ENCODE peak calls at places on chromosomes 3 and 15, in eight cellular contexts. B is stomach, A is endothelial cell of umbilical vein, K is uterus, D is A549, N is breast epithelium, I is transverse colon, M is IMR-90. Y is an unnamed sample. For H3K4me1, the result is how much of the 10 kb centered on the place peaks cover.

GRCh38 chr15:59396660-59397059 is 24.0 kb upstream of the MYO1E start:
- DNase-seq in B (no peak), A (no peak), K (no peak), D (no peak), N (no peak), I (no peak), M (no peak), Y (no peak)

GRCh38 chr15:75720297-75720696 is 7.6 kb upstream of the CSPG4 start:
- DNase-seq in B (no peak), A (no peak), K (no peak), D (no peak), N (no peak), I (no peak), M (no peak), Y (no peak)

GRCh38 chr3:136916200-136916599 is 41.6 kb upstream of the IL20RB start:
- DNase-seq in B (no peak), A (no peak), K (no peak), D (no peak), N (no peak), I (no peak), M (no peak), Y (no peak)

GRCh38 chr15:25422021-25422420 is 16.8 kb downstream of the UBE3A start:
- DNase-seq in B (no peak), A (peak), K (no peak), D (no peak), N (no peak), I (no peak), M (no peak), Y (no peak)

GRCh38 chr3:115790759-115791158 is 167.4 kb downstream of the GAP43 start:
- DNase-seq in B (no peak), A (peak), K (no peak), D (peak), N (no peak), I (no peak), M (peak), Y (no peak)

GRCh38 chr3:168061332-168061996 is 34.3 kb downstream of the GOLIM4 start:
- DNase-seq in B (no peak), A (no peak), K (no peak), D (no peak), N (no peak), I (no peak), M (no peak), Y (no peak)

GRCh38 chr3:183513046-183513706 is 42.3 kb downstream of the KLHL6 start:
- DNase-seq in B (no peak), A (no peak), K (no peak), D (no peak), N (no peak), I (peak), M (no peak), Y (no peak)

GRCh38 chr15:58934521-58934920 is 1.0 kb upstream of the SLTM start:
- DNase-seq in B (no peak), A (no peak), K (no peak), D (no peak), N (no peak), I (no peak), M (no peak), Y (no peak)

GRCh38 chr3:123353852-123354238 is 95.0 kb downstream of the ADCY5 start:
- DNase-seq in B (no peak), A (no peak), K (no peak), D (no peak), N (no peak), I (no peak), M (peak), Y (no peak)

GRCh38 chr3:5645311-5646029 is 458.0 kb downstream of the EDEM1 start:
- DNase-seq in B (no peak), A (no peak), K (no peak), D (no peak), N (no peak), I (no peak), M (no peak), Y (no peak)

GRCh38 chr3:126515066-126515706 is 2.4 kb downstream of the UROC1 start:
- DNase-seq in B (no peak), A (no peak), K (no peak), D (no peak), N (no peak), I (no peak), M (no peak), Y (no peak)

GRCh38 chr15:92693922-92694331 is 38.4 kb upstream of the FAM174B start:
- DNase-seq in B (no peak), A (peak), K (no peak), D (peak), N (no peak), I (no peak), M (peak), Y (no peak)

GRCh38 chr15:71050461-71050860 is 64.8 kb upstream of the THSD4 start:
- DNase-seq in B (no peak), A (no peak), K (no peak), D (no peak), N (no peak), I (no peak), M (no peak), Y (no peak)

GRCh38 chr3:32855350-32855953 is 37.7 kb downstream of the TRIM71 start:
- DNase-seq in B (no peak), A (no peak), K (no peak), D (no peak), N (no peak), I (no peak), M (no peak), Y (no peak)

GRCh38 chr15:43796566-43796965 is 3.5 kb downstream of the SERINC4 start:
- DNase-seq in B (no peak), A (no peak), K (no peak), D (no peak), N (no peak), I (no peak), M (no peak), Y (no peak)

GRCh38 chr15:43795997-43796396 is 3.9 kb downstream of the SERF2 start:
- DNase-seq in B (no peak), A (no peak), K (no peak), D (no peak), N (no peak), I (no peak), M (no peak), Y (no peak)

GRCh38 chr15:43794269-43795037 is 2.3 kb downstream of the SERF2 start:
- DNase-seq in B (no peak), A (peak), K (no peak), D (no peak), N (no peak), I (no peak), M (peak), Y (no peak)

GRCh38 chr15:43793647-43794046 is 1.5 kb downstream of the SERF2 start:
- DNase-seq in B (no peak), A (no peak), K (no peak), D (no peak), N (no peak), I (no peak), M (no peak), Y (no peak)

DNA sequence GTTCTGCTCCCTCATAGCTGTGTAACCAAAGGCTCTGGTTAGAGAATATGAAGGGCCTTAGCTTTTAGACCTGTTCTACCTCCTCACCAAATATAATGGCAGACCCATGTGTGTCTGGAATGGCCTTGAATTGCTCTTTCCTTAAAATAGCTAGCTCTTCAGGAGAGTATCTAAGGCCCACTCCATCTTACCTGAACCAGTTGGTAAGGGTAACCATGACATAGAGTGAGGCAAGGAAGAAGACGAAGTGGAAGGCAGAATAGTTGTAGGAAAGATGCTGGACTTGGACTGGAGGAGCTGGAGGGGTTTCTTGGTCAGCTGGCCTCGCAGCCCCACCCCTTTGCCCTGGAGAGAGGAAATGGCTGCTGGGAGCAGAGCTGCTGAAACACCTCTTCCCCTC is 3.1 kb downstream of the SERF2 start:
- DNase-seq in B (no peak), A (no peak), K (no peak), D (no peak), N (no peak), I (no peak), M (no peak), Y (no peak)
- H3K4me1 ChIP-seq in B (under half), A (under half), K (under half), D (under half), N (under half), I (half or more), M (under half), Y (under half)

GRCh38 chr3:148791955-148792354 is 35.7 kb upstream of the CPB1 start:
- DNase-seq in B (no peak), A (no peak), K (no peak), D (no peak), N (no peak), I (no peak), M (no peak), Y (no peak)

GRCh38 chr3:148791296-148791695 is 36.3 kb upstream of the CPB1 start:
- DNase-seq in B (no peak), A (no peak), K (no peak), D (no peak), N (no peak), I (no peak), M (no peak), Y (no peak)

GRCh38 chr3:148794357-148794756 is 33.3 kb upstream of the CPB1 start:
- DNase-seq in B (no peak), A (no peak), K (no peak), D (no peak), N (no peak), I (no peak), M (no peak), Y (no peak)

GRCh38 chr3:148790841-148791240 is 36.8 kb upstream of the CPB1 start:
- DNase-seq in B (no peak), A (no peak), K (peak), D (no peak), N (peak), I (peak), M (no peak), Y (no peak)

DNA sequence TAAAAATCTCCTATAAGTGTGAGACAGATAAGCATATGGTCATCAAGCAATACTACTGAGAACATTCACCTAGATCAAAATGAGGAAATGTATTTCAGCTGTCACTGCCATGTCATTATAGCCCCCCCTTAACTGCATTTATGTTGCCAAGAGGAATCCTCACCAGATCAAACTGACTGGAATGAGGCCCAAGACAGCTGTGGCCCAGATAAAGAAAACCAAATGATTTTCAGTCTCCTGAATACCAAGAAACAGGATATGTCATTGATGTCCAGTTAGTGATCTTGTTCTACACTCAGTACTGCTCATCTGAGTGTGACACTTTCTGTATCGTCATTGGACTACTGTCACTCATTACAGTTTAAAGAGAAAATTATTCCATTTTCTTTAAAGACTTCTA is 35.1 kb upstream of the CPB1 start:
- DNase-seq in B (no peak), A (no peak), K (no peak), D (no peak), N (no peak), I (no peak), M (no peak), Y (no peak)
- TF ChIP-seq POLR2A in B (no peak), A (no peak), K (no peak), D (no peak), N (no peak), I (no peak), M (no peak), Y (no peak)

DNA sequence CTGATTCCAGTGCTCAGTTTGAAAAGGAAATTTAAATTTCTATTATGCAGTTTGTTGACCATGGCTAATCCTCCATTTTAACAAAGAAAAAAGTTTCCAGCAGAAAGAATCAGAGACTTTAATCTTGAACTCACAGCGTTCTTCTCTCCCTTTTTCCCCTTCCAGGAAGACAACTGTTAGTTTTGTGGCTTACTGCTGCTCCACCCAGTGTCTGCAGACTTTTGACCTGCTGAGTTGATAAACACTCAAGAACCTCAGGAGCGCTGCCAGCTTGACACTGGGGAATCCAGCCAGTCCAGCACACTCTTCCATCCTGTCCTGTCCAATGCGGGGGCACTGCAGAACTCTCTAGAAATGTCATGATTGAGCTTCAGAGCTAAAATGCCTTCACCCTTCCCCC is 134.6 kb downstream of the LRRC28 start:
- DNase-seq in B (peak), A (peak), K (peak), D (no peak), N (no peak), I (peak), M (peak), Y (no peak)
- TF ChIP-seq CTCF in B (no peak), A (no peak), K (no peak), D (no peak), N (no peak), I (no peak), M (no peak), Y (no peak)

GRCh38 chr3:71107926-71108325 is 475.6 kb downstream of the FOXP1 start:
- DNase-seq in B (no peak), A (peak), K (no peak), D (no peak), N (no peak), I (no peak), M (peak), Y (no peak)
- H3K4me1 ChIP-seq in B (under half), A (half or more), K (under half), D (half or more), N (under half), I (under half), M (under half), Y (under half)

DNA sequence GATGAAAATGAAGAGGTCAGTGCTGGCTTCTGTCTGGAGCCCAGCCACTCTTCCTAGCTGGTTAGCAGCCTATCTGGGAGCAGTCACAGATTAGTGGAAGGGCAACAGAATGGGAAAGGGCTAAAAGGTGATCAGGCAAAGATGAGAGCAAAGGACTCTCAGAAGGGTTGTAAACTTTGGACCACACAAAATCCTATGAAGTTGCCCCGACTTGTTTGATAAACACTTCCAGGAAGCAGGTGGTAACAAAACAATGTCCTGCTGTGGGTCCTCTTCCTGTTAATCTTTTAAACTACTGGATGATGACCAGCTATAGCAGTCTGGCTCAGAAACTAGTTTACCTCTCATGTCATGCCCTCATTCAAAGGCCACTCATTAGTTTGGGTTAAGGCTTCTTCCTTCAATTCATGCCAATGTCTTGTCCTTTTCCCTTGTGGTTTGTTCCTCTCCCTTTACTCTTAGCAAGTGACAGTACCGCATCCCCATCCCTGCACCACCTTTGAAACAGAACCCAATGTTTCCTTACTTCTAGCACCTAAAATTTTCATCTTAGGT is 19.2 kb downstream of the POLG start:
- DNase-seq in B (no peak), A (peak), K (no peak), D (no peak), N (no peak), I (no peak), M (no peak), Y (no peak)
- TF ChIP-seq POLR2A in B (no peak), A (peak), K (no peak), D (no peak), N (no peak), I (no peak), M (no peak), Y (no peak)

Y was measured in esophagus squamous epithelium.